ENCODE peak calls at places on chromosome 22, in five cellular contexts. N is gastrocnemius medialis, P is MM.1S, M is endodermal cell, G is cardiac muscle cell. W is an unnamed sample.

GRCh38 chr22:38862375-38863329 is 9.4 kb downstream of the CBX6 start:
- DNase-seq in N (no peak), P (no peak), M (peak), G (peak), W (peak)

GRCh38 chr22:46449974-46450745 is 87.3 kb downstream of the CELSR1 start:
- DNase-seq in N (no peak), P (no peak), M (peak), G (no peak), W (no peak)

GRCh38 chr22:41661713-41662112 is 27.0 kb downstream of the SNU13 start:
- DNase-seq in N (no peak), P (no peak), M (no peak), G (no peak), W (no peak)

GRCh38 chr22:27779650-27780049 is 21.9 kb downstream of the MN1 start:
- DNase-seq in N (no peak), P (no peak), M (no peak), G (no peak), W (no peak)

GRCh38 chr22:30649430-30650007 is 13.9 kb downstream of the SLC35E4 start:
- DNase-seq in N (no peak), P (no peak), M (peak), G (no peak), W (peak)

GRCh38 chr22:35170716-35171697 is 86.3 kb upstream of the HMGXB4 start:
- DNase-seq in N (no peak), P (no peak), M (peak), G (no peak), W (no peak)

GRCh38 chr22:24325105-24325757 is 54.6 kb downstream of the SPECC1L start:
- DNase-seq in N (no peak), P (peak), M (no peak), G (peak), W (peak)

GRCh38 chr22:32752868-32753520 is 48.5 kb upstream of the TIMP3 start:
- DNase-seq in N (no peak), P (no peak), M (no peak), G (no peak), W (peak)

GRCh38 chr22:22753526-22754267 is 109.3 kb downstream of the GGTLC2 start:
- DNase-seq in N (no peak), P (peak), M (peak), G (no peak), W (peak)

GRCh38 chr22:40021401-40022000 is 26.7 kb downstream of the FAM83F start:
- DNase-seq in N (no peak), P (no peak), M (no peak), G (no peak), W (no peak)

GRCh38 chr22:39132281-39132680 is 20.2 kb downstream of the CBX7 start:
- DNase-seq in N (no peak), P (no peak), M (peak), G (no peak), W (no peak)

GRCh38 chr22:47090591-47091240 is 328.3 kb downstream of the TBC1D22A start:
- DNase-seq in N (no peak), P (no peak), M (peak), G (no peak), W (peak)

GRCh38 chr22:23137905-23138520 is 3.8 kb downstream of the RSPH14 start:
- DNase-seq in N (no peak), P (peak), M (no peak), G (no peak), W (no peak)

GRCh38 chr22:42830161-42830560 is 26.9 kb downstream of the ARFGAP3 start:
- DNase-seq in N (no peak), P (no peak), M (no peak), G (no peak), W (no peak)

GRCh38 chr22:23070418-23071162 is at the start of gene GNAZ:
- DNase-seq in N (no peak), P (no peak), M (peak), G (peak), W (no peak)

GRCh38 chr22:48845356-48845936 is 982.2 kb downstream of the BRD1 start:
- DNase-seq in N (no peak), P (no peak), M (no peak), G (no peak), W (no peak)

GRCh38 chr22:46250783-46251125 is 661 bp upstream of the CDPF1 start:
- DNase-seq in N (no peak), P (no peak), M (no peak), G (no peak), W (no peak)

GRCh38 chr22:29308791-29309262 is 2.4 kb downstream of the GAS2L1 start:
- DNase-seq in N (no peak), P (no peak), M (no peak), G (no peak), W (peak)

GRCh38 chr22:46578824-46579561 is 41.2 kb upstream of the GRAMD4 start:
- DNase-seq in N (peak), P (no peak), M (peak), G (no peak), W (peak)

GRCh38 chr22:33006220-33006954 is 51.8 kb downstream of the SYN3 start:
- DNase-seq in N (no peak), P (no peak), M (no peak), G (no peak), W (no peak)

GRCh38 chr22:26377170-26377825 is 51.8 kb upstream of the ASPHD2 start:
- DNase-seq in N (no peak), P (no peak), M (peak), G (no peak), W (peak)
- TF ChIP-seq CTCF in N (no peak), P (no peak), M (peak), G (no peak), W (peak)

DNA sequence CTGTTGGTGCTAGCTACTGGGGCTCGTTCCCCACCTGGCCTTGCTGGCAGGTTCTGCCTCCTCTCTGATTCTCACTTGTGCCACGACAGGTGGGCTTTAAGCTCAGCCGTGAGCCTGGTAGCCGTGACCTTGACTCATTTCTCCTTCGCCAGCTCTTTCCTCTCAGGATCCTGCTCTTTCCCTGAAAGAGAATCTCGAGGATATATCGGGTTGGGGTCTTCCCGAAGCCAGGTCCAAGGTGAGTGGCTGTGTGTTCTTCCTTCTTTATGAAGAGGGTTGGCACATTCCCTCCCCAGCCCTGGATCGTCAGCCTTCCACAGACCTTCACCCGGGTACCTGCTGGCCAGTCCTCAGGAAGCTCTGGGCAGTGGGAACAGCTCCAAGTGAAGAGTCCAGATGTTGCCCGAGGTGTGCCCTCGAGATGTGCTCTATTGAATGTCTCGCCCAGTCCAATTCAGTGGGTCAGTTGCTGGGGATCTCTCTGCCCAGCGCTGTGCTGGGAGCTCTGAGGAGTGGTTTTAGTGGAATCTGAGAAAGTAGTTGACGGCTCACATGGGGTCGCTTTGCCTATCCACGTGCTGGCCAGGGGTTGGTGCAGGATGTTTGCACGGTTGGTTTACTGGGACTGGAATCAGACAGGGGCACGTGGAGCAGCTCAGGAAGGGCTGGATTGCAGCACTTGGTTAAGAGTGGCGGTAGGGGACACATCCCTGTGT is 1.4 kb downstream of the ZNF74 start:
- DNase-seq in N (no peak), P (no peak), M (no peak), G (no peak), W (no peak)
- H3K4me3 ChIP-seq in N (no peak), P (no peak), M (peak), G (no peak), W (no peak)

DNA sequence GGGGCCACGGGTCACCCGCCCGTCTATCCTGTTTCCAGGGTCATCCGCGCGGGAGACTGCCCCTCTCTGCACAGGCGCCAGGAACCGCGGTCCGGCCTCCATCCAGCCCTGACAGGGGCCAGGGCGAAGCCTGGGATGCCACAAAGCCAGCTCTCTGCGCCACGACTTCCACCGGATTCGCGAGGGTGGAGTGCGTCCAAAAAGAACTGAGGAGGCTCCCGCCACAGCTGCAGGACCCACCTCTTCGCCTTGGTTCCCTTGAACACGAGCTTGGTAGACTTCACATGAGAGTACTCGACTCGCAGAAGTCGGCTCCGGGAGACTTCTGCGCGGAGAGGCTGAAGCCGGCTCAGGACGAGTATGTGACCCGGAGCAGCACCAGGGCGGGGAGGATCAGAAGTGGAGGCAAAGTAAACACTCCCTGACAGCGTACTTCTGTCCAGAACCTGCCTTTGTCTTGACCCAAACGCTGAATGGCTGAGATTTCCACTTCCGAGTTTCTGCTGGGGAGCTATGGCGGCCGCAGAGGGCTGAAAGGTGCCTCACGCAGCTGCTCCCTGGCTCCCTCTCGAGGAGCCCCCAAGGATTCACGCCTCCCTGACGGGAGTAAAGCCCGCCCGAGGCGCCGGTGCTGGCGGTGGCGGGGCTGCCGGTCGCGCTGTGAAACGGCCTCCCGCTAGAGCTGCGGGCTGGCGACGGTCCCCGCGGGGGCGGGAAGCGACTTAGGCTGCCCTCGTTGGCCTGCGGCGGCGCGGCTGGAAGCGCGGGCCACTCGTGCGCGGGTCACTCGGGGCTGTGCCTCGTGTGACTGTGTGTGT is 4566.7 kb upstream of the OR11H1 start:
- DNase-seq in N (no peak), P (no peak), M (no peak), G (no peak), W (no peak)
- TF ChIP-seq CTCF in N (no peak), P (no peak), M (no peak), G (no peak), W (no peak)

GRCh38 chr22:44668886-44669724 is 32.9 kb upstream of the PRR5 start:
- DNase-seq in N (no peak), P (no peak), M (peak), G (no peak), W (no peak)

GRCh38 chr22:44668190-44668885 is 33.7 kb upstream of the PRR5 start:
- DNase-seq in N (no peak), P (no peak), M (peak), G (peak), W (no peak)

GRCh38 chr22:44667276-44667675 is 34.7 kb upstream of the PRR5 start:
- DNase-seq in N (no peak), P (no peak), M (no peak), G (no peak), W (no peak)

GRCh38 chr22:44666207-44666585 is 35.8 kb upstream of the PRR5 start:
- DNase-seq in N (no peak), P (no peak), M (no peak), G (no peak), W (no peak)

GRCh38 chr22:44667829-44668189 is 34.2 kb upstream of the PRR5 start:
- DNase-seq in N (no peak), P (no peak), M (peak), G (no peak), W (no peak)
- H3K4me3 ChIP-seq in N (peak), P (no peak), M (peak), G (peak), W (peak)

DNA sequence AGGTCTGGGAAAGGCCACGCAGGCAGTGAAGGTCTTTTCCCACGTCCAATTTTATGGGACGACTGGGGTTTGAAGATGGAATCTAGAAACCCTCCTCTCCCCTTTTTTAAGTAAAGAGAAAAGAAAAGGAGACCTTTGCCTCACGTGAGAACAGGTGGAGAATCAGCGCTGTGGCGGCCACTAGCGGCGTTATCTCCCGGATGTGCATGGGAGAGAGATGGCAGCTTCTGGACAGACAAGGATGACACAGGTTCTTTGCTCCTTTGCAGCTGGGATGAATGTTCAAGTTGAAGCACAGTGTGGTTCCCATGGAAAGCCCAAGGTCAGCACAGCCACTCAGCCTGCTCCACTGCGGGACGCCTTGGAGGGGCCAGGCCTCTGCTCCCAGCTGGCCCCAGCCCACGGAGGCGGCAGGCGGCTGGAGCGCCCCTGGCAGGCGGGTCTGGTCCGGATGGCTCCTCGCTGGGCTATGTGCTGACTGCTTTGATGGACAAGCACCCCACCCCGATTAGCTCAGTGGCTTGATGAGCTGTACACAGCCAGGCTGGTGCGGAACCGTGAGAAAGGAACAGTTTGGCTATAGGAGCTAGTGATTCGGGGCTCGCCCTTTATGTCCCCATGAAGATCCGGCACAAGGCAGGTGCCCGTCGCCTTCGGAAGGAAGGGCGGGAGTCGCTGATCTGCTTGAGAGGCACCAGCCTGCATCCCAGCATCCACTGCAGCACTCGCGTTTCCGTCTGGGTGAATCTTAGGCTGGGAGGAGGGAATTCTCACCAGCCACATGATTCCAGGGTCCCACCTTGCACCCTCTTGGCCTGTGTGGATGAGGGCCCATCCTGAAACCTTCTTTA is 14.5 kb upstream of the BID start:
- DNase-seq in N (no peak), P (no peak), M (peak), G (no peak), W (no peak)
- TF ChIP-seq CTCF in N (no peak), P (no peak), M (peak), G (peak), W (no peak)

DNA sequence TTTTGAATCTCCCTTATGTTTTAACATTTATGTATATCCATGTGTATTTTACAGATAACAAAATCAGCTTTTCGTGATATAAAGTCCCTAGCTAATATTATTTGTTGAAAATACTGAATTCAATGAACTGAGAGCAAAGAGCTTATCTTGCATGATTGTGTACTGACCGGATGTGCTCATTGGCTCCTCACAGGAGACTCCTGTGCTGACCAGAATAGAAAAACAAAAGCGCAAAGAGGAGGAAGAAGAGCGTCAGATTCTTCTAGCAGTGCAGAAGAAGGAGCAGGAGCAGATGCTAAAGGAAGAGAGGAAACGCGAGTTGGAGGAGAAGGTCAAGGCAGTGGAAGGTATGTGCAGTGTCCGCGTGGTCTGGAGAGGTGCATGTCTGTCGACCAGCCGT is 39.4 kb upstream of the SLC25A18 start:
- DNase-seq in N (no peak), P (no peak), M (no peak), G (no peak), W (no peak)
- H3K4me3 ChIP-seq in N (no peak), P (no peak), M (no peak), G (no peak), W (no peak)

GRCh38 chr22:37330200-37331033 is 48.1 kb downstream of the CYTH4 start:
- DNase-seq in N (no peak), P (peak), M (peak), G (peak), W (peak)

GRCh38 chr22:37333724-37334460 is 51.6 kb downstream of the CYTH4 start:
- DNase-seq in N (no peak), P (no peak), M (no peak), G (no peak), W (no peak)

GRCh38 chr22:37331034-37331428 is 48.7 kb downstream of the CYTH4 start:
- DNase-seq in N (no peak), P (no peak), M (no peak), G (no peak), W (peak)

GRCh38 chr22:37329239-37330140 is 47.2 kb downstream of the CYTH4 start:
- DNase-seq in N (no peak), P (no peak), M (no peak), G (no peak), W (no peak)

GRCh38 chr22:37331811-37332536 is 49.7 kb downstream of the CYTH4 start:
- DNase-seq in N (no peak), P (no peak), M (no peak), G (no peak), W (no peak)
- TF ChIP-seq CTCF in N (no peak), P (no peak), M (no peak), G (no peak), W (no peak)

W was measured in fibroblast of pulmonary artery.